ENCODE peak calls at places on chromosomes 6 and 20, in eight cellular contexts. T is PC-9, A is uterus, G is lung, X is ovary, N is iPS DF 6.9, U is SJSA1, S is HAP-1. L is an unnamed sample. For H3K4me1 and H3K36me3, the result is how much of the 10 kb centered on the place peaks cover.

GRCh38 chr6:4559281-4559875 is 216.8 kb upstream of the CDYL start:
- DNase-seq in T (no peak), U (no peak), S (no peak), X (no peak), A (no peak), G (no peak), N (no peak), L (no peak)

GRCh38 chr20:59006167-59006863 is 739 bp downstream of the CTSZ start:
- DNase-seq in X (peak), N (no peak), S (peak), U (no peak), G (no peak), A (no peak), T (no peak), L (no peak)

GRCh38 chr6:113949499-113949898 is 21.4 kb downstream of the HDAC2 start:
- DNase-seq in U (no peak), X (no peak), A (no peak), N (no peak), S (no peak), G (no peak), T (no peak), L (no peak)

GRCh38 chr6:109947001-109947400 is 31.1 kb upstream of the GPR6 start:
- DNase-seq in G (no peak), A (no peak), S (no peak), U (no peak), N (no peak), T (no peak), X (no peak), L (no peak)

GRCh38 chr6:28563420-28564095 is 37.9 kb downstream of the GPX5 start:
- DNase-seq in T (no peak), A (no peak), N (no peak), S (no peak), X (no peak), G (no peak), U (no peak), L (no peak)

GRCh38 chr20:58112017-58112781 is 116.3 kb downstream of the ANKRD60 start:
- DNase-seq in S (no peak), A (no peak), X (no peak), U (no peak), G (peak), N (no peak), T (peak), L (peak)

GRCh38 chr6:132648356-132648755 is 10.6 kb downstream of the TAAR1 start:
- DNase-seq in A (no peak), T (peak), G (no peak), N (no peak), S (no peak), U (no peak), X (no peak), L (no peak)

GRCh38 chr6:7540595-7540994 is 876 bp upstream of the DSP start:
- DNase-seq in X (no peak), N (no peak), T (peak), U (no peak), A (no peak), G (peak), S (peak), L (peak)

GRCh38 chr6:16514249-16514648 is 247.0 kb downstream of the ATXN1 start:
- DNase-seq in N (peak), S (peak), X (peak), T (no peak), G (no peak), U (peak), A (no peak), L (peak)

GRCh38 chr6:24667378-24667803 is 514 bp downstream of the ACOT13 start:
- DNase-seq in S (no peak), T (peak), U (no peak), N (no peak), X (no peak), A (no peak), G (no peak), L (peak)

GRCh38 chr6:32154514-32155161 is 697 bp downstream of the PPT2 start:
- DNase-seq in S (peak), U (peak), G (peak), A (peak), N (no peak), T (peak), X (peak), L (peak)

GRCh38 chr6:166419717-166420116 is 37.0 kb upstream of the MPC1 start:
- DNase-seq in G (no peak), N (no peak), X (no peak), U (no peak), T (no peak), A (no peak), S (no peak), L (no peak)

GRCh38 chr20:48738399-48739304 is 89.1 kb downstream of the PREX1 start:
- DNase-seq in T (no peak), U (no peak), N (no peak), X (no peak), A (no peak), G (no peak), S (no peak), L (no peak)

GRCh38 chr6:160101262-160102205 is 20.1 kb upstream of the SLC22A1 start:
- DNase-seq in U (no peak), G (no peak), S (no peak), T (no peak), A (no peak), N (no peak), X (no peak), L (no peak)

GRCh38 chr6:40721252-40721936 is 134.2 kb upstream of the LRFN2 start:
- DNase-seq in T (no peak), U (no peak), G (no peak), N (no peak), X (no peak), S (no peak), A (no peak), L (no peak)

GRCh38 chr6:40347571-40348011 is 239.6 kb downstream of the LRFN2 start:
- DNase-seq in G (peak), S (no peak), X (no peak), A (no peak), U (peak), N (no peak), T (no peak), L (no peak)

GRCh38 chr20:59428441-59429205 is 128.2 kb downstream of the EDN3 start:
- DNase-seq in A (no peak), G (no peak), N (no peak), S (no peak), T (no peak), U (no peak), X (no peak), L (no peak)

GRCh38 chr6:168125429-168126001 is 46.5 kb upstream of the FRMD1 start:
- DNase-seq in S (no peak), A (peak), U (peak), G (no peak), N (no peak), T (no peak), X (no peak), L (no peak)

GRCh38 chr6:141097471-141097870 is 1035.3 kb upstream of the GJE1 start:
- DNase-seq in N (no peak), U (no peak), A (no peak), T (no peak), S (no peak), X (no peak), G (no peak), L (no peak)

GRCh38 chr6:113160716-113161115 is 696.4 kb upstream of the MARCKS start:
- DNase-seq in A (no peak), T (no peak), U (no peak), G (no peak), S (no peak), X (no peak), N (no peak), L (no peak)

GRCh38 chr6:92376711-92377110 is 1042.6 kb downstream of the EPHA7 start:
- DNase-seq in S (no peak), A (no peak), N (no peak), U (no peak), T (no peak), X (no peak), G (no peak), L (no peak)

GRCh38 chr6:75244063-75244575 is 518 bp upstream of the COX7A2 start:
- DNase-seq in T (no peak), A (no peak), N (no peak), U (no peak), S (no peak), X (no peak), G (no peak), L (no peak)

GRCh38 chr6:4355241-4355640 is 219.9 kb upstream of the ECI2 start:
- DNase-seq in X (no peak), A (no peak), G (no peak), T (peak), U (peak), S (no peak), N (no peak), L (no peak)

GRCh38 chr6:84805145-84805544 is 40.7 kb upstream of the TBX18 start:
- DNase-seq in X (no peak), U (no peak), A (no peak), G (no peak), T (no peak), S (no peak), N (no peak), L (no peak)

GRCh38 chr6:154228521-154228905 is 128.1 kb downstream of the IPCEF1 start:
- DNase-seq in T (no peak), G (no peak), U (no peak), S (no peak), A (no peak), X (no peak), N (no peak), L (no peak)

GRCh38 chr6:167888098-167888497 is 61.4 kb downstream of the AFDN start:
- DNase-seq in N (no peak), T (no peak), S (no peak), X (no peak), A (no peak), U (no peak), G (no peak), L (no peak)

GRCh38 chr20:44911264-44911921 is 1.5 kb downstream of the PABPC1L start:
- DNase-seq in X (no peak), U (peak), N (peak), A (no peak), S (peak), T (peak), G (peak), L (peak)

GRCh38 chr20:15336011-15336410 is 998.6 kb upstream of the FLRT3 start:
- DNase-seq in G (no peak), A (no peak), S (no peak), N (no peak), T (no peak), U (no peak), X (no peak), L (no peak)

GRCh38 chr20:35300469-35301262 is 8.4 kb upstream of the FAM83C start:
- DNase-seq in A (no peak), T (no peak), G (no peak), N (no peak), U (no peak), S (no peak), X (no peak), L (no peak)

GRCh38 chr20:35699914-35700624 is 864 bp downstream of the ROMO1 start:
- DNase-seq in S (no peak), X (no peak), N (no peak), G (peak), T (no peak), U (no peak), A (no peak), L (no peak)

GRCh38 chr6:163701761-163702160 is 287.2 kb downstream of the QKI start:
- DNase-seq in A (no peak), T (no peak), G (no peak), N (no peak), X (no peak), U (no peak), S (no peak), L (no peak)

GRCh38 chr6:44699851-44700250 is 312.3 kb downstream of the CDC5L start:
- DNase-seq in U (no peak), G (no peak), T (no peak), N (no peak), A (no peak), S (no peak), X (no peak), L (no peak)

GRCh38 chr6:12645941-12646340 is 70.6 kb upstream of the PHACTR1 start:
- DNase-seq in N (no peak), G (no peak), X (no peak), A (no peak), S (no peak), T (no peak), U (no peak), L (no peak)

GRCh38 chr6:117483004-117483644 is 650 bp downstream of the DCBLD1 start:
- DNase-seq in U (peak), N (no peak), X (peak), G (peak), T (peak), A (peak), S (peak), L (peak)

GRCh38 chr6:166313255-166314070 is 5.3 kb upstream of the PRR18 start:
- DNase-seq in S (peak), T (no peak), G (no peak), N (no peak), U (no peak), A (no peak), X (no peak), L (peak)

GRCh38 chr6:104928141-104928540 is 28.8 kb upstream of the LIN28B start:
- DNase-seq in X (no peak), G (no peak), A (no peak), U (no peak), S (no peak), T (no peak), N (no peak), L (no peak)

DNA sequence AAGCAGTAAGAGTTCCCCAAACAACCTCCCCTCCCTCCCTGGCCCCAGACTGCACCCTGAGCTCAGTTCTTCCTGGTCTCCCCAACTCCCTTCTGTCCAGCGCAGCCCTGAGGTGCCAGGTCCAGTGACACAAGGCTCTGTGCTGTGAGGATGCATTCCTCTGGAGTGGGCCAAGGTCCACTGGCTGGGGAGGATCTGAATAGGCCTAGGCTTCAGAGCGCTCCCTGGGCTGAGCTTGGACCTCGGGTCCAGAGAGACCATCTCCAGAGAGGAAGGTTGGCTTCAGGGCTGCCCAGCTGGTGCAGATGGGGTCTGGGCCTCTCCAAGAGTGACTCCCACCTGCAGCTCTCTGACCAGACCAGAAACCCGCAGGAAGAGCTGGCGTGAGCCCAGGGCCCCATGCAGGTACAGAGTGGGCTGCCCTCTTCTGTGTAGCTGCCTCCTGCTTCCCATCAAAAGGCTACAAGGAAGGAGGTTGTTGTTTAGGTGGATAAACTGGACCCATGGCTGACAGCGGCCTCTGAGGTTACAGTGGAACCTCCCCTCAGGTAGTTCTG is 52.3 kb upstream of the MLN start:
- DNase-seq in X (no peak), A (no peak), T (no peak), U (no peak), N (no peak), G (no peak), S (no peak), L (no peak)
- H3K4me1 ChIP-seq in X (under half), A (under half), T (under half), U (under half), N (under half), G (under half), S (under half), L (under half)

DNA sequence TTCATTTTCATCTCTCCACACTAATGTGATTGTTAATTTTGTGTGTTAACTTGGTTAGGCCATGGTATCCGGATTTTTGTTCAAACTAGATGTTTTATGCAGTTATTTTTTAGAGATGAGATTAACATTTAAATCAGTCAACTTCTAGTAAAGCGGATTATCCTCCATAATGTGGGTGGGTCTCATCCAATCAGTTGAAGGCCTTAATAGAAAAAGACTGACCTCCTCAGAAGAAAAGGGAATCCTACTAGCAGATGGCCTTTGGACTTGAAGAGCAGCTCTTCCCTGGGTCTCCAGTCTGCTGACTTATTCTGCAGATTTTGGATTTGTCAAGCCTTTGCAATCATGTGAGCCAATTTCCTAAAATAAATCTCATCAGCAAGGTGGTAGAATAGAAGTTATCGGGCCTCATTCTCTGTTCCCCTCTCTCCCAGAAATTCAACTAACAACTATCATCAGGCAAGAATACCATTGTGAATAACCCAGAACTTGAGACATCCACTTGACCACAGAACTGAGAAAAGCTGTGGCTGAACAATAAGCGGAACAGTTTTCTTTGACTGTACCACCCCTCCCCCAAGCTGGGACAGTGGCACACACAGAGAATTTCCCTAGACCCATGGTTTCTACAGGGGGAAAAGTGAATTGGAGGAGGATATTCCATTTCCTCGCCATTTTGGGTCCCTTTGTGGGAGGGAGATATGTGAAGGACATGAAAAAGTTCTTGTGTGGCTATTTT is 323.0 kb downstream of the UTRN start:
- DNase-seq in N (no peak), G (no peak), T (no peak), S (no peak), X (no peak), U (no peak), A (no peak), L (no peak)
- H3K4me3 ChIP-seq in N (no peak), G (no peak), T (no peak), S (no peak), X (no peak), U (no peak), A (no peak), L (no peak)

DNA sequence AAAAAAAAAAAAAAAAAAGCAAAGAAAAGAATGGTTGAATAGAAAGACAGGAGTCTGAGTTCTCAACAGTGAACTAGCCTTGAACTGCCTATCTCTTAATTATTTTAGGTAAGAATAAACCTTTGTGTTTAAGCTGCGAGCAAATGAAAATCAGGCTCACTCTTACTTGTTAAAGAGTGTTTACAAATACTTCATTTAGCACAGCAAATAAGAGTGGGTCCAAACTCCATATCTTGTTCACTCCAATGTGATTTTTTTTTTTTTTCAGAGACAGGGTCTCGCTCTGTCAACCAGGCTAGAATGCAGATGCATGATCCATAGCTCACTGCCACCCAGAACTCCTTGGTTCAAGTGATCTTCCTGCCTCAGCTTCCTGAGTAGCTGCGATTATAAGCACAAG is 11.9 kb downstream of the MCM9 start:
- DNase-seq in N (no peak), S (no peak), A (no peak), G (no peak), U (no peak), X (no peak), T (no peak), L (no peak)
- H3K36me3 ChIP-seq in N (under half), S (under half), A (under half), G (under half), U (under half), X (under half), T (half or more), L (under half)

GRCh38 chr6:13667655-13668054 is 44.0 kb downstream of the RANBP9 start:
- DNase-seq in N (no peak), X (no peak), U (no peak), T (no peak), A (no peak), G (no peak), S (no peak), L (no peak)

GRCh38 chr6:13666194-13667105 is 45.2 kb downstream of the RANBP9 start:
- DNase-seq in G (no peak), N (no peak), A (no peak), U (no peak), S (no peak), T (no peak), X (no peak), L (no peak)

GRCh38 chr6:13668291-13668928 is 43.2 kb downstream of the RANBP9 start:
- DNase-seq in S (no peak), X (no peak), T (no peak), U (no peak), G (no peak), N (no peak), A (no peak), L (no peak)

GRCh38 chr6:13671742-13672141 is 39.9 kb downstream of the RANBP9 start:
- DNase-seq in N (no peak), G (no peak), A (no peak), U (no peak), T (no peak), X (no peak), S (no peak), L (no peak)

DNA sequence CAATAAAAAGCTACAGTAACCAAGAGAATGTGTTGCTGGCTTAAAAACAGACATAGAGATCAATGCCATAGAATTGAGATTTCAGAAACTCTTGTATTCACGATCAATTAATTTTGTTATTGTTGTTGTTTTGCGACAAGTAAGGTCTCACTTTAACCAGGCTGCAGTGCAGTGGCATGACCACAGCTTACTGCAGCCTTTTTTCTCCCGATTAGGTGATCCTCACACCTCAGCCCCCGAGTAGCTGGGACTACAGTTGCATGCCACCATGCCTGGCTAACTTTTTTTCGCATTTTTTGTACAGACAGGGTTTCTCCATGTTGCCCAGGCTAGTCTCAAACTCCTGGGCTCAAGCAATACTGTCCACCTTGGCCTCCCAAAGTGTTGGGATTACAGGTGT is 42.2 kb downstream of the RANBP9 start:
- DNase-seq in A (no peak), N (no peak), U (no peak), S (no peak), T (no peak), G (no peak), X (no peak), L (no peak)
- H3K4me1 ChIP-seq in A (under half), N (under half), U (under half), S (under half), T (under half), G (under half), X (under half), L (under half)